ENCODE peak calls at places on chromosomes 16 and 17, in five cellular contexts. B, A, W, T and I are unnamed samples.

GRCh38 chr16:49488740-49489525 is 115.3 kb downstream of the C16orf78 start:
- DNase-seq in B (no peak), W (no peak), T (no peak), A (no peak), I (no peak)

GRCh38 chr17:66915204-66915611 is 49.3 kb upstream of the CACNG4 start:
- DNase-seq in B (no peak), T (no peak), W (peak), A (no peak), I (no peak)

GRCh38 chr16:72500545-72500944 is 328.6 kb upstream of the PMFBP1 start:
- DNase-seq in T (no peak), B (no peak), A (no peak), W (no peak), I (no peak)

GRCh38 chr17:18027280-18027679 is 11.7 kb downstream of the ATPAF2 start:
- DNase-seq in T (no peak), A (peak), W (no peak), B (no peak), I (no peak)

GRCh38 chr17:15918661-15919259 is 26.2 kb upstream of the ADORA2B start:
- DNase-seq in W (no peak), A (peak), T (no peak), B (no peak), I (no peak)

GRCh38 chr17:1720856-1721386 is 3.6 kb upstream of the WDR81 start:
- DNase-seq in T (peak), W (peak), A (peak), B (peak), I (no peak)

GRCh38 chr16:86218479-86219170 is 291.7 kb upstream of the FOXF1 start:
- DNase-seq in W (no peak), T (no peak), A (no peak), B (no peak), I (no peak)

GRCh38 chr16:56320081-56320480 is 105.3 kb downstream of the AMFR start:
- DNase-seq in B (no peak), W (no peak), A (no peak), T (no peak), I (no peak)

GRCh38 chr17:66727634-66728570 is 107.0 kb upstream of the CACNG5 start:
- DNase-seq in B (peak), A (peak), T (peak), W (peak), I (peak)

GRCh38 chr17:40646791-40647548 is 648 bp downstream of the SMARCE1 start:
- DNase-seq in A (peak), T (no peak), B (peak), W (peak), I (no peak)

GRCh38 chr16:58249780-58250478 is 44.9 kb downstream of the PRSS54 start:
- DNase-seq in A (no peak), W (peak), T (peak), B (peak), I (peak)

GRCh38 chr17:49926886-49927285 is 42.1 kb upstream of the DLX4 start:
- DNase-seq in B (no peak), A (no peak), T (no peak), W (no peak), I (no peak)

GRCh38 chr17:57110152-57110542 is 25.1 kb downstream of the AKAP1 start:
- DNase-seq in T (no peak), A (no peak), W (no peak), B (no peak), I (no peak)

GRCh38 chr17:59311051-59311468 is 20.4 kb upstream of the YPEL2 start:
- DNase-seq in A (peak), W (peak), T (peak), B (peak), I (peak)

GRCh38 chr17:82594571-82594970 is 53.7 kb downstream of the WDR45B start:
- DNase-seq in A (no peak), B (no peak), T (no peak), W (no peak), I (no peak)

GRCh38 chr17:47315451-47316266 is 8.1 kb upstream of the EFCAB13 start:
- DNase-seq in W (peak), T (peak), B (peak), A (peak), I (no peak)

GRCh38 chr17:5078106-5079028 is at the start of gene ZFP3:
- DNase-seq in A (peak), B (peak), W (peak), T (peak), I (peak)

GRCh38 chr17:49581645-49581992 is 5.9 kb downstream of the NXPH3 start:
- DNase-seq in W (no peak), B (no peak), A (no peak), T (no peak), I (no peak)

GRCh38 chr17:41885733-41886132 is 20.5 kb upstream of the KLHL11 start:
- DNase-seq in T (no peak), W (peak), B (no peak), A (no peak), I (no peak)

GRCh38 chr16:17780181-17780580 is 309.4 kb upstream of the XYLT1 start:
- DNase-seq in W (peak), B (no peak), A (no peak), T (no peak), I (no peak)

GRCh38 chr16:58733248-58733670 is 857 bp downstream of the GOT2 start:
- DNase-seq in A (no peak), W (peak), B (no peak), T (peak), I (no peak)

GRCh38 chr17:3983945-3984484 is 19.8 kb upstream of the ATP2A3 start:
- DNase-seq in A (no peak), T (no peak), W (peak), B (no peak), I (no peak)

GRCh38 chr16:66569131-66569530 is 2.9 kb downstream of the CMTM1 start:
- DNase-seq in B (no peak), T (no peak), A (no peak), W (peak), I (no peak)

GRCh38 chr17:1126327-1126726 is 53.5 kb downstream of the ABR start:
- DNase-seq in T (no peak), A (no peak), W (no peak), B (no peak), I (no peak)

GRCh38 chr16:64459821-64460220 is 662.0 kb downstream of the CDH11 start:
- DNase-seq in A (no peak), W (peak), T (no peak), B (no peak), I (no peak)

GRCh38 chr17:83202002-83203000 is 122.9 kb downstream of the METRNL start:
- DNase-seq in W (no peak), B (no peak), T (no peak), A (no peak), I (no peak)

GRCh38 chr17:42275527-42276358 is 448 bp downstream of the STAT5B start:
- DNase-seq in T (no peak), W (peak), B (no peak), A (no peak), I (no peak)

GRCh38 chr16:65809627-65810026 is 556.9 kb upstream of the CDH5 start:
- DNase-seq in T (no peak), W (no peak), A (peak), B (no peak), I (no peak)